ENCODE peak calls at places on chromosomes 3 and 15, in four cellular contexts. E is Panc1, A is sciatic nerve, W is NCI-H446 treated with DMSO at 0.1 percent for 48 hours. P is an unnamed sample.

GRCh38 chr3:133271491-133271890 is 128.4 kb upstream of the BFSP2 start:
- DNase-seq in E (no peak), A (no peak), W (peak; percentile 54), P (no peak)

GRCh38 chr3:65919841-65920240 is 118.9 kb downstream of the MAGI1 start:
- DNase-seq in E (no peak), A (no peak), W (no peak), P (no peak)

GRCh38 chr15:75061272-75061671 is 37.9 kb downstream of the PPCDC start:
- DNase-seq in E (no peak), A (no peak), W (no peak), P (no peak)

GRCh38 chr15:50825946-50826345 is 60.4 kb upstream of the SPPL2A start:
- DNase-seq in E (no peak), A (no peak), W (no peak), P (no peak)

GRCh38 chr3:156300929-156301806 is 180.8 kb downstream of the KCNAB1 start:
- DNase-seq in E (no peak), A (no peak), W (no peak), P (no peak)

GRCh38 chr3:50194128-50194902 is 2.9 kb downstream of the GNAT1 start:
- DNase-seq in E (no peak), A (peak; percentile 84), W (no peak), P (peak; percentile 77)

GRCh38 chr3:48493203-48493501 is 10.8 kb downstream of the SHISA5 start:
- DNase-seq in E (no peak), A (no peak), W (no peak), P (no peak)

GRCh38 chr3:49534581-49535495 is 19.4 kb upstream of the BSN start:
- DNase-seq in E (no peak), A (no peak), W (no peak), P (no peak)

GRCh38 chr15:79166311-79166955 is 75.9 kb upstream of the RASGRF1 start:
- DNase-seq in E (no peak), A (no peak), W (no peak), P (no peak)

GRCh38 chr3:61645148-61645547 is 83.8 kb downstream of the PTPRG start:
- DNase-seq in E (no peak), A (no peak), W (no peak), P (no peak)

GRCh38 chr3:177448987-177449975 is 252.0 kb upstream of the TBL1XR1 start:
- DNase-seq in E (no peak), A (no peak), W (no peak), P (no peak)

GRCh38 chr3:23612296-23612891 is 193.4 kb upstream of the UBE2E1 start:
- DNase-seq in E (peak; percentile 12), A (no peak), W (no peak), P (peak; percentile 46)

GRCh38 chr3:48727511-48727910 is 10.5 kb upstream of the IP6K2 start:
- DNase-seq in E (no peak), A (no peak), W (no peak), P (no peak)

GRCh38 chr3:156675744-156676466 is 1.5 kb downstream of the TIPARP start:
- DNase-seq in E (peak; percentile 69), A (peak; percentile 60), W (peak; percentile 82), P (peak; percentile 61)

GRCh38 chr3:58722526-58722925 is 56.0 kb upstream of the FAM3D start:
- DNase-seq in E (no peak), A (no peak), W (no peak), P (no peak)

GRCh38 chr3:86958534-86958933 is 32.4 kb downstream of the VGLL3 start:
- DNase-seq in E (no peak), A (no peak), W (no peak), P (no peak)

GRCh38 chr3:136189859-136190617 is 6.1 kb downstream of the MSL2 start:
- DNase-seq in E (no peak), A (no peak), W (no peak), P (no peak)

GRCh38 chr15:27550635-27551034 is 548.5 kb downstream of the OCA2 start:
- DNase-seq in E (no peak), A (no peak), W (no peak), P (no peak)

GRCh38 chr3:35946857-35947514 is 307.7 kb downstream of the ARPP21 start:
- DNase-seq in E (no peak), A (no peak), W (no peak), P (no peak)

GRCh38 chr15:45276851-45277250 is 24.8 kb downstream of the SLC28A2 start:
- DNase-seq in E (no peak), A (no peak), W (peak; percentile 10), P (no peak)

GRCh38 chr3:73024836-73025235 is 28.2 kb downstream of the PPP4R2 start:
- DNase-seq in E (no peak), A (no peak), W (no peak), P (no peak)

GRCh38 chr3:49704629-49705028 is 14.9 kb downstream of the AMIGO3 start:
- DNase-seq in E (no peak), A (no peak), W (no peak), P (no peak)

GRCh38 chr15:100691321-100691720 is 88.9 kb downstream of the ASB7 start:
- DNase-seq in E (no peak), A (no peak), W (no peak), P (no peak)

GRCh38 chr3:42900731-42901420 is 5.1 kb upstream of the ZNF662 start:
- DNase-seq in E (no peak), A (no peak), W (no peak), P (no peak)